ENCODE peak calls at places on chromosomes 11 and 22, in seven cellular contexts. H is kidney; R is lower leg skin; A is cardiac muscle cell; E is neuronal stem cell; T is stimulated activated CD8-positive, alpha-beta memory T cell treated with anti-CD3 and anti-CD28 coated beads, Interleukin-12 subunit alpha, Interleukin-12 subunit beta, amount 100 ng/mL, for 1 hour; C is caudate nucleus. Y is an unnamed sample.

GRCh38 chr11:64126796-64127195 is 39.1 kb downstream of the MACROD1 start:
- DNase-seq in H (peak), R (no peak), A (no peak), E (no peak), T (no peak), C (no peak), Y (no peak)

GRCh38 chr11:88521354-88522310 is 184.1 kb upstream of the CTSC start:
- DNase-seq in H (no peak), R (no peak), A (no peak), E (no peak), T (no peak), C (no peak), Y (no peak)

GRCh38 chr11:116918925-116919653 is 81.7 kb upstream of the APOA1 start:
- DNase-seq in H (no peak), R (no peak), A (no peak), E (no peak), T (no peak), C (no peak), Y (no peak)

GRCh38 chr22:42719133-42719532 is 1.5 kb downstream of the A4GALT start:
- DNase-seq in H (no peak), R (no peak), A (peak), E (no peak), T (no peak), C (no peak), Y (no peak)

GRCh38 chr11:17402486-17402885 is 14.0 kb upstream of the KCNJ11 start:
- DNase-seq in H (peak), R (no peak), A (no peak), E (no peak), T (no peak), C (no peak), Y (no peak)

GRCh38 chr22:23233084-23233501 is 52.8 kb downstream of the BCR start:
- DNase-seq in H (no peak), R (no peak), A (peak), E (no peak), T (no peak), C (no peak), Y (no peak)

GRCh38 chr11:104090767-104091166 is 54.3 kb downstream of the DDI1 start:
- DNase-seq in H (no peak), R (no peak), A (no peak), E (no peak), T (no peak), C (no peak), Y (no peak)

GRCh38 chr11:109697140-109697843 is 275.3 kb downstream of the C11orf87 start:
- DNase-seq in H (no peak), R (no peak), A (peak), E (peak), T (no peak), C (no peak), Y (no peak)

GRCh38 chr11:91871791-91872190 is 352.8 kb upstream of the FAT3 start:
- DNase-seq in H (no peak), R (no peak), A (no peak), E (no peak), T (no peak), C (no peak), Y (no peak)

GRCh38 chr11:57527056-57527631 is 3.4 kb downstream of the TIMM10 start:
- DNase-seq in H (no peak), R (peak), A (peak), E (peak), T (peak), C (peak), Y (no peak)

GRCh38 chr11:65366340-65366773 is 11.8 kb downstream of the TIGD3 start:
- DNase-seq in H (no peak), R (no peak), A (peak), E (peak), T (no peak), C (peak), Y (peak)

GRCh38 chr22:42203609-42204008 is 66.8 kb downstream of the TCF20 start:
- DNase-seq in H (no peak), R (no peak), A (no peak), E (no peak), T (no peak), C (no peak), Y (no peak)

GRCh38 chr11:67254768-67255167 is 11.5 kb upstream of the GRK2 start:
- DNase-seq in H (no peak), R (peak), A (no peak), E (no peak), T (no peak), C (no peak), Y (no peak)

GRCh38 chr11:122979815-122980656 is 1.6 kb downstream of the BSX start:
- DNase-seq in H (no peak), R (no peak), A (no peak), E (peak), T (no peak), C (no peak), Y (no peak)

GRCh38 chr22:44023404-44024287 is 456 bp upstream of the PARVB start:
- DNase-seq in H (peak), R (no peak), A (peak), E (no peak), T (no peak), C (no peak), Y (peak)

GRCh38 chr11:78000193-78000592 is 5.7 kb upstream of the INTS4 start:
- DNase-seq in H (no peak), R (no peak), A (peak), E (no peak), T (peak), C (peak), Y (no peak)

GRCh38 chr11:132337819-132338416 is 967.5 kb downstream of the NTM start:
- DNase-seq in H (no peak), R (peak), A (no peak), E (no peak), T (no peak), C (no peak), Y (no peak)

GRCh38 chr11:75625970-75626691 is 42.7 kb downstream of the MAP6 start:
- DNase-seq in H (no peak), R (no peak), A (peak), E (no peak), T (no peak), C (no peak), Y (no peak)

GRCh38 chr22:46262449-46263207 is 515 bp downstream of the PKDREJ start:
- DNase-seq in H (peak), R (peak), A (peak), E (no peak), T (no peak), C (no peak), Y (peak)

GRCh38 chr11:87122852-87123251 is 85.1 kb downstream of the TMEM135 start:
- DNase-seq in H (no peak), R (no peak), A (no peak), E (no peak), T (no peak), C (no peak), Y (no peak)

GRCh38 chr11:35800970-35801953 is 138.7 kb downstream of the TRIM44 start:
- DNase-seq in H (no peak), R (no peak), A (no peak), E (no peak), T (no peak), C (no peak), Y (no peak)

Y was measured in frontal cortex.